ENCODE peak calls at places on chromosomes 2 and 18, in seven cellular contexts. One of them, this sample, is unnamed.
A peak's percentile ranks its signal among the peaks of the same experiment; 100 is the strongest.

GRCh38 chr18:44741070-44741469 is 60.4 kb downstream of the SETBP1 start:
- DNase-seq in ovary: no peak
- DNase-seq in endothelial cell: no peak
- DNase-seq in CD8-positive, alpha-beta T cell: no peak
- DNase-seq in fibroblast of lung: no peak
- DNase-seq in mesothelial cell of epicardium: no peak
- DNase-seq in esophagus muscularis mucosa: no peak
- DNase-seq in this sample: no peak

GRCh38 chr2:96642564-96643350 is at the start of gene FER1L5:
- DNase-seq in endothelial cell: peak; percentile 43
- DNase-seq in mesothelial cell of epicardium: no peak
- DNase-seq in esophagus muscularis mucosa: no peak
- DNase-seq in fibroblast of lung: peak; percentile 69
- DNase-seq in ovary: peak; percentile 50
- DNase-seq in CD8-positive, alpha-beta T cell: no peak
- DNase-seq in this sample: no peak

GRCh38 chr2:223900531-223900930 is 44.6 kb downstream of the WDFY1 start:
- DNase-seq in mesothelial cell of epicardium: no peak
- DNase-seq in fibroblast of lung: no peak
- DNase-seq in esophagus muscularis mucosa: no peak
- DNase-seq in endothelial cell: no peak
- DNase-seq in ovary: no peak
- DNase-seq in CD8-positive, alpha-beta T cell: no peak
- DNase-seq in this sample: no peak

GRCh38 chr2:207692206-207693065 is 19.0 kb upstream of the CCNYL1 start:
- DNase-seq in fibroblast of lung: peak; percentile 14
- DNase-seq in mesothelial cell of epicardium: no peak
- DNase-seq in endothelial cell: peak; percentile 52
- DNase-seq in esophagus muscularis mucosa: no peak
- DNase-seq in CD8-positive, alpha-beta T cell: no peak
- DNase-seq in ovary: no peak
- DNase-seq in this sample: no peak

GRCh38 chr2:230875347-230876315 is 10.9 kb downstream of the ITM2C start:
- DNase-seq in mesothelial cell of epicardium: peak; percentile 17
- DNase-seq in CD8-positive, alpha-beta T cell: no peak
- DNase-seq in ovary: no peak
- DNase-seq in fibroblast of lung: no peak
- DNase-seq in esophagus muscularis mucosa: no peak
- DNase-seq in endothelial cell: no peak
- DNase-seq in this sample: peak; percentile 11

GRCh38 chr2:109457811-109458210 is 156.0 kb downstream of the SEPTIN10 start:
- DNase-seq in mesothelial cell of epicardium: no peak
- DNase-seq in endothelial cell: no peak
- DNase-seq in CD8-positive, alpha-beta T cell: no peak
- DNase-seq in ovary: no peak
- DNase-seq in fibroblast of lung: no peak
- DNase-seq in esophagus muscularis mucosa: no peak
- DNase-seq in this sample: no peak

GRCh38 chr2:164896634-164897033 is 55.0 kb upstream of the COBLL1 start:
- DNase-seq in endothelial cell: no peak
- DNase-seq in CD8-positive, alpha-beta T cell: no peak
- DNase-seq in fibroblast of lung: peak; percentile 60
- DNase-seq in mesothelial cell of epicardium: no peak
- DNase-seq in esophagus muscularis mucosa: no peak
- DNase-seq in ovary: no peak
- DNase-seq in this sample: no peak

GRCh38 chr2:74502720-74503505 is 3.5 kb upstream of the LBX2 start:
- DNase-seq in ovary: peak; percentile 66
- DNase-seq in CD8-positive, alpha-beta T cell: no peak
- DNase-seq in fibroblast of lung: peak; percentile 90
- DNase-seq in mesothelial cell of epicardium: peak; percentile 61
- DNase-seq in esophagus muscularis mucosa: peak; percentile 96
- DNase-seq in endothelial cell: peak; percentile 53
- DNase-seq in this sample: peak; percentile 72

GRCh38 chr2:54599914-54600313 is 123.5 kb upstream of the EML6 start:
- DNase-seq in CD8-positive, alpha-beta T cell: no peak
- DNase-seq in esophagus muscularis mucosa: no peak
- DNase-seq in endothelial cell: no peak
- DNase-seq in ovary: no peak
- DNase-seq in mesothelial cell of epicardium: no peak
- DNase-seq in fibroblast of lung: peak; percentile 31
- DNase-seq in this sample: no peak

GRCh38 chr2:182866461-182867369 is at the start of gene FRZB:
- DNase-seq in CD8-positive, alpha-beta T cell: no peak
- DNase-seq in esophagus muscularis mucosa: no peak
- DNase-seq in endothelial cell: peak; percentile 62
- DNase-seq in ovary: peak; percentile 80
- DNase-seq in fibroblast of lung: peak; percentile 76
- DNase-seq in mesothelial cell of epicardium: peak; percentile 77
- DNase-seq in this sample: no peak

GRCh38 chr2:21406983-21407382 is 283.2 kb downstream of the TDRD15 start:
- DNase-seq in CD8-positive, alpha-beta T cell: no peak
- DNase-seq in ovary: no peak
- DNase-seq in mesothelial cell of epicardium: no peak
- DNase-seq in fibroblast of lung: no peak
- DNase-seq in endothelial cell: no peak
- DNase-seq in esophagus muscularis mucosa: no peak
- DNase-seq in this sample: no peak

GRCh38 chr2:175926272-175926671 is 75.8 kb downstream of the LNPK start:
- DNase-seq in endothelial cell: no peak
- DNase-seq in esophagus muscularis mucosa: no peak
- DNase-seq in ovary: no peak
- DNase-seq in mesothelial cell of epicardium: no peak
- DNase-seq in fibroblast of lung: peak; percentile 8
- DNase-seq in CD8-positive, alpha-beta T cell: no peak
- DNase-seq in this sample: no peak

GRCh38 chr2:53987336-53987921 is 16.6 kb upstream of the PSME4 start:
- DNase-seq in CD8-positive, alpha-beta T cell: no peak
- DNase-seq in fibroblast of lung: peak; percentile 75
- DNase-seq in endothelial cell: no peak
- DNase-seq in mesothelial cell of epicardium: no peak
- DNase-seq in ovary: no peak
- DNase-seq in esophagus muscularis mucosa: no peak
- DNase-seq in this sample: no peak

GRCh38 chr2:127486247-127486912 is 39.9 kb downstream of the IWS1 start:
- DNase-seq in mesothelial cell of epicardium: no peak
- DNase-seq in CD8-positive, alpha-beta T cell: no peak
- DNase-seq in esophagus muscularis mucosa: no peak
- DNase-seq in ovary: no peak
- DNase-seq in fibroblast of lung: no peak
- DNase-seq in endothelial cell: no peak
- DNase-seq in this sample: no peak

GRCh38 chr2:204842731-204843490 is 297.6 kb downstream of the PARD3B start:
- DNase-seq in fibroblast of lung: peak; percentile 92
- DNase-seq in endothelial cell: no peak
- DNase-seq in ovary: peak; percentile 35
- DNase-seq in esophagus muscularis mucosa: no peak
- DNase-seq in mesothelial cell of epicardium: no peak
- DNase-seq in CD8-positive, alpha-beta T cell: no peak
- DNase-seq in this sample: no peak

GRCh38 chr2:96899084-96899735 is 29.3 kb upstream of the SEMA4C start:
- DNase-seq in ovary: no peak
- DNase-seq in fibroblast of lung: no peak
- DNase-seq in esophagus muscularis mucosa: no peak
- DNase-seq in CD8-positive, alpha-beta T cell: no peak
- DNase-seq in mesothelial cell of epicardium: no peak
- DNase-seq in endothelial cell: no peak
- DNase-seq in this sample: no peak

GRCh38 chr18:9419956-9420631 is 55.2 kb upstream of the RALBP1 start:
- DNase-seq in esophagus muscularis mucosa: peak; percentile 60
- DNase-seq in ovary: no peak
- DNase-seq in CD8-positive, alpha-beta T cell: no peak
- DNase-seq in endothelial cell: no peak
- DNase-seq in fibroblast of lung: no peak
- DNase-seq in mesothelial cell of epicardium: no peak
- DNase-seq in this sample: no peak

GRCh38 chr2:71071681-71072398 is 3.4 kb downstream of the NAGK start:
- DNase-seq in mesothelial cell of epicardium: no peak
- DNase-seq in CD8-positive, alpha-beta T cell: no peak
- DNase-seq in fibroblast of lung: no peak
- DNase-seq in esophagus muscularis mucosa: no peak
- DNase-seq in ovary: no peak
- DNase-seq in endothelial cell: no peak
- DNase-seq in this sample: peak; percentile 25
- TF ChIP-seq CTCF in mesothelial cell of epicardium: no peak
- TF ChIP-seq CTCF in CD8-positive, alpha-beta T cell: no peak
- TF ChIP-seq CTCF in fibroblast of lung: no peak
- TF ChIP-seq CTCF in esophagus muscularis mucosa: no peak
- TF ChIP-seq CTCF in ovary: no peak
- TF ChIP-seq CTCF in endothelial cell: no peak
- TF ChIP-seq CTCF in this sample: no peak

GRCh38 chr2:214079032-214079431 is 331.8 kb upstream of the VWC2L start:
- DNase-seq in fibroblast of lung: no peak
- DNase-seq in CD8-positive, alpha-beta T cell: no peak
- DNase-seq in esophagus muscularis mucosa: no peak
- DNase-seq in ovary: no peak
- DNase-seq in endothelial cell: no peak
- DNase-seq in mesothelial cell of epicardium: no peak
- DNase-seq in this sample: no peak
- TF ChIP-seq CTCF in fibroblast of lung: no peak
- TF ChIP-seq CTCF in CD8-positive, alpha-beta T cell: no peak
- TF ChIP-seq CTCF in esophagus muscularis mucosa: no peak
- TF ChIP-seq CTCF in ovary: no peak
- TF ChIP-seq CTCF in endothelial cell: no peak
- TF ChIP-seq CTCF in mesothelial cell of epicardium: no peak
- TF ChIP-seq CTCF in this sample: no peak

DNA sequence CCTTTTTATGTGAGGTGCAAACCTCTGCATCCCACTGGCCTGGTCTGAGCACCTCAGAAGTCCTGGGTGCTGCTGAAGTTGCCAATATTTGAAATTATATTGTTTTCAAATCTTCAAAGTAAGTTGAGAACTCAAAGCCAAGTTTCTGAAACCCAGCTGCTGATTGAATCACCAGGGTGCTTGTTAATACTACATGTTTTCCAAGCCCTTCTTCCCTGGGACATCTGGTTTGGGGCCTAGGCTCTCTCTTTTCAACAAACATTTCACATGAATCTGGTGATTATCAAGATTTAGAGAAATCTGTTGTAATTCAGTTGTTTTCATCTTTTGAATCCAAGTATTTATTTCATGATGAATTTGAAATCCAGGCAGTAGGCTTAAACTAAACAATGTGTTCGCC is 24.4 kb downstream of the MLPH start:
- DNase-seq in mesothelial cell of epicardium: no peak
- DNase-seq in fibroblast of lung: peak; percentile 68
- DNase-seq in CD8-positive, alpha-beta T cell: no peak
- DNase-seq in esophagus muscularis mucosa: no peak
- DNase-seq in endothelial cell: no peak
- DNase-seq in ovary: no peak
- DNase-seq in this sample: no peak
- TF ChIP-seq CTCF in mesothelial cell of epicardium: no peak
- TF ChIP-seq CTCF in fibroblast of lung: no peak
- TF ChIP-seq CTCF in CD8-positive, alpha-beta T cell: no peak
- TF ChIP-seq CTCF in esophagus muscularis mucosa: no peak
- TF ChIP-seq CTCF in endothelial cell: no peak
- TF ChIP-seq CTCF in ovary: no peak
- TF ChIP-seq CTCF in this sample: no peak

GRCh38 chr2:238684362-238685326 is 163.2 kb upstream of the TWIST2 start:
- DNase-seq in ovary: no peak
- DNase-seq in fibroblast of lung: peak; percentile 99
- DNase-seq in endothelial cell: no peak
- DNase-seq in esophagus muscularis mucosa: peak; percentile 94
- DNase-seq in mesothelial cell of epicardium: no peak
- DNase-seq in CD8-positive, alpha-beta T cell: no peak
- DNase-seq in this sample: no peak
- TF ChIP-seq CTCF in ovary: no peak
- TF ChIP-seq CTCF in fibroblast of lung: no peak
- TF ChIP-seq CTCF in endothelial cell: no peak
- TF ChIP-seq CTCF in esophagus muscularis mucosa: no peak
- TF ChIP-seq CTCF in mesothelial cell of epicardium: no peak
- TF ChIP-seq CTCF in CD8-positive, alpha-beta T cell: no peak
- TF ChIP-seq CTCF in this sample: no peak

DNA sequence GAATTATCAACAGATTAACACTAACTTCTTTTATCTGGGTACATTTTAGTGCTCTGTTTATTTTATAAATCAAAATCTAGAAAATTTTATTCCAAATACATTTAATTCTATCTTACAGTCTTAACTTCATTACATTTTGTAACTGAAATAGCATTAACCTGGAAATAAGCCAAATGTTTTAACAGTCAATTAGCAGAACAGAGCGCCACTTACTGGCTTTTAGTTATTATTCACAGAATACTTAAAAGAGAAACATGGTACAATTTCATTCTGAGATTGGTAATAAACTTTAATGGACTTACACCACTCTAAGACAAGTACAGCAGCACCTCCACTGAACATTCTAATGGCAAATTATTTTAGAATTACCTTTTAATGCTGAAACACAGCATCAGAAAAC is 38.6 kb downstream of the SS18 start:
- DNase-seq in CD8-positive, alpha-beta T cell: no peak
- DNase-seq in fibroblast of lung: peak; percentile 27
- DNase-seq in esophagus muscularis mucosa: no peak
- DNase-seq in endothelial cell: no peak
- DNase-seq in ovary: no peak
- DNase-seq in mesothelial cell of epicardium: no peak
- DNase-seq in this sample: no peak
- TF ChIP-seq CTCF in CD8-positive, alpha-beta T cell: no peak
- TF ChIP-seq CTCF in fibroblast of lung: no peak
- TF ChIP-seq CTCF in esophagus muscularis mucosa: no peak
- TF ChIP-seq CTCF in endothelial cell: no peak
- TF ChIP-seq CTCF in ovary: no peak
- TF ChIP-seq CTCF in mesothelial cell of epicardium: no peak
- TF ChIP-seq CTCF in this sample: no peak

GRCh38 chr18:74661690-74662089 is 64.0 kb downstream of the ZNF407 start:
- DNase-seq in esophagus muscularis mucosa: no peak
- DNase-seq in fibroblast of lung: peak; percentile 12
- DNase-seq in endothelial cell: no peak
- DNase-seq in CD8-positive, alpha-beta T cell: no peak
- DNase-seq in ovary: no peak
- DNase-seq in mesothelial cell of epicardium: no peak
- DNase-seq in this sample: no peak
- TF ChIP-seq CTCF in esophagus muscularis mucosa: no peak
- TF ChIP-seq CTCF in fibroblast of lung: no peak
- TF ChIP-seq CTCF in endothelial cell: no peak
- TF ChIP-seq CTCF in CD8-positive, alpha-beta T cell: no peak
- TF ChIP-seq CTCF in ovary: no peak
- TF ChIP-seq CTCF in mesothelial cell of epicardium: no peak
- TF ChIP-seq CTCF in this sample: no peak

DNA sequence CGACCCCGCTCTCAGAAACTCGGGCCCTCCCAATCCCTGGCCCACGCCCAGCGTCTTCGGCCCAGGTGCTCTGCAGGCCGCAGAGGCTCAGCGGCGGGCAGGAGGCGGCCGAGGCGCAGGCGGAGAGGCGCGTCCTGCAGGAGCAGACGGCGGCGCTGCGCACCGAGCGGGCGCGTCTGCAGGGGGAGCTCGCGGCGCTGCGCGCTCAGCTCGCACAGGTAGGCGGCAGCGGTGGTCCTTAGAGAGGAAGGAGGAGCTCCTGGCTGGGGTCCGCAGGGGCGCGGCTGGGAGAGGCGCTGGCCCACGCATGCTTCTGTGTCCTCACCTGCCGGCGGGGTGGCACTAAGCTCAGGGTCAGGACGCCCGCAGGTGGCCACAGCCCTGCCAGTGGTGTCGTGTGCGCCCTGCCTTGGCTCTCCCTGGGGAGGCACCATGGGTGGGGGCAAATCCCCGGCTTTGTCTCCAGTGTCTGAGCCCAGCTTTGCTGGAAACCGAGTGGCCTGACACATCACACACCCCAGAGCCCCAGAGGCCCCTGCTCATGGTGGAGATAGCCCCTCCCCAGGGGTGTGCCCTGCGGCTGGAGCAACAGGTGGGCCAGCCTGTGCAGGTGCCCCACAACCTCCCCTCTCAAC is 14.9 kb upstream of the SNED1 start:
- DNase-seq in fibroblast of lung: peak; percentile 47
- DNase-seq in ovary: peak; percentile 51
- DNase-seq in CD8-positive, alpha-beta T cell: peak; percentile 15
- DNase-seq in endothelial cell: peak; percentile 69
- DNase-seq in mesothelial cell of epicardium: peak; percentile 74
- DNase-seq in esophagus muscularis mucosa: no peak
- DNase-seq in this sample: no peak
- TF ChIP-seq CTCF in fibroblast of lung: no peak
- TF ChIP-seq CTCF in ovary: peak; percentile 57
- TF ChIP-seq CTCF in CD8-positive, alpha-beta T cell: peak; percentile 65
- TF ChIP-seq CTCF in endothelial cell: peak; percentile 48
- TF ChIP-seq CTCF in mesothelial cell of epicardium: no peak
- TF ChIP-seq CTCF in esophagus muscularis mucosa: peak; percentile 30
- TF ChIP-seq CTCF in this sample: no peak

This sample was measured in natural killer cell.